ENCODE peak calls at places on chromosomes 12 and 14, in ten cellular contexts. N, S, M, F, U, E, Z, Y, R and W are unnamed samples. For H3K4me1, the result is how much of the 10 kb centered on the place peaks cover.

GRCh38 chr14:49982522-49982951 is 89.7 kb downstream of the ARF6 start:
- DNase-seq in N (no peak), S (no peak), M (no peak), F (no peak), U (peak), E (no peak), Z (no peak), Y (no peak), R (peak), W (peak)

GRCh38 chr12:122422769-122423257 is 344 bp upstream of the CLIP1 start:
- DNase-seq in N (peak), S (no peak), M (peak), F (no peak), U (peak), E (no peak), Z (peak), Y (peak), R (no peak), W (peak)

GRCh38 chr14:98962118-98962517 is 309.9 kb downstream of the BCL11B start:
- DNase-seq in N (no peak), S (no peak), M (no peak), F (no peak), U (no peak), E (no peak), Z (no peak), Y (no peak), R (no peak), W (no peak)

GRCh38 chr14:71006200-71006563 is 98.9 kb downstream of the PCNX1 start:
- DNase-seq in N (no peak), S (no peak), M (no peak), F (no peak), U (peak), E (no peak), Z (no peak), Y (no peak), R (no peak), W (no peak)

GRCh38 chr14:90295870-90296516 is 35.7 kb downstream of the NRDE2 start:
- DNase-seq in N (no peak), S (no peak), M (no peak), F (no peak), U (peak), E (no peak), Z (no peak), Y (no peak), R (no peak), W (no peak)

GRCh38 chr12:127548123-127548553 is 718.8 kb upstream of the TMEM132C start:
- DNase-seq in N (no peak), S (no peak), M (no peak), F (no peak), U (peak), E (no peak), Z (peak), Y (no peak), R (no peak), W (no peak)

GRCh38 chr12:29769162-29769820 is 14.5 kb downstream of the TMTC1 start:
- DNase-seq in N (no peak), S (no peak), M (no peak), F (no peak), U (peak), E (no peak), Z (no peak), Y (no peak), R (no peak), W (no peak)

GRCh38 chr12:11756022-11756421 is 106.5 kb downstream of the ETV6 start:
- DNase-seq in N (no peak), S (no peak), M (peak), F (no peak), U (no peak), E (no peak), Z (no peak), Y (no peak), R (no peak), W (no peak)

GRCh38 chr14:96363751-96364336 is 518 bp downstream of the GSKIP start:
- DNase-seq in N (peak), S (peak), M (peak), F (peak), U (peak), E (no peak), Z (peak), Y (peak), R (peak), W (no peak)

GRCh38 chr12:61566183-61566582 is 694.0 kb upstream of the USP15 start:
- DNase-seq in N (no peak), S (no peak), M (no peak), F (no peak), U (no peak), E (no peak), Z (peak), Y (no peak), R (no peak), W (no peak)

GRCh38 chr12:2666411-2666810 is 128.4 kb upstream of the FKBP4 start:
- DNase-seq in N (no peak), S (no peak), M (no peak), F (no peak), U (no peak), E (no peak), Z (no peak), Y (no peak), R (no peak), W (no peak)

GRCh38 chr14:33959692-33960151 is 8.8 kb upstream of the EGLN3 start:
- DNase-seq in N (no peak), S (no peak), M (no peak), F (no peak), U (no peak), E (no peak), Z (peak), Y (no peak), R (no peak), W (no peak)

GRCh38 chr12:91899056-91899455 is 246.6 kb downstream of the BTG1 start:
- DNase-seq in N (no peak), S (no peak), M (peak), F (no peak), U (no peak), E (no peak), Z (no peak), Y (no peak), R (no peak), W (no peak)

GRCh38 chr12:96099431-96099830 is 64.0 kb upstream of the LTA4H start:
- DNase-seq in N (no peak), S (no peak), M (no peak), F (no peak), U (no peak), E (no peak), Z (no peak), Y (no peak), R (no peak), W (no peak)

GRCh38 chr14:28308727-28309126 is 457.9 kb upstream of the FOXG1 start:
- DNase-seq in N (no peak), S (no peak), M (no peak), F (no peak), U (peak), E (no peak), Z (no peak), Y (no peak), R (no peak), W (no peak)

GRCh38 chr12:77152623-77153193 is 87.3 kb upstream of the E2F7 start:
- DNase-seq in N (no peak), S (no peak), M (peak), F (no peak), U (peak), E (no peak), Z (peak), Y (no peak), R (no peak), W (no peak)

GRCh38 chr14:23695220-23695999 is 59.2 kb downstream of the DHRS2 start:
- DNase-seq in N (no peak), S (no peak), M (peak), F (peak), U (no peak), E (peak), Z (peak), Y (no peak), R (no peak), W (no peak)

GRCh38 chr14:21298358-21298757 is 18.5 kb downstream of the RPGRIP1 start:
- DNase-seq in N (no peak), S (no peak), M (no peak), F (no peak), U (no peak), E (no peak), Z (no peak), Y (no peak), R (no peak), W (no peak)

DNA sequence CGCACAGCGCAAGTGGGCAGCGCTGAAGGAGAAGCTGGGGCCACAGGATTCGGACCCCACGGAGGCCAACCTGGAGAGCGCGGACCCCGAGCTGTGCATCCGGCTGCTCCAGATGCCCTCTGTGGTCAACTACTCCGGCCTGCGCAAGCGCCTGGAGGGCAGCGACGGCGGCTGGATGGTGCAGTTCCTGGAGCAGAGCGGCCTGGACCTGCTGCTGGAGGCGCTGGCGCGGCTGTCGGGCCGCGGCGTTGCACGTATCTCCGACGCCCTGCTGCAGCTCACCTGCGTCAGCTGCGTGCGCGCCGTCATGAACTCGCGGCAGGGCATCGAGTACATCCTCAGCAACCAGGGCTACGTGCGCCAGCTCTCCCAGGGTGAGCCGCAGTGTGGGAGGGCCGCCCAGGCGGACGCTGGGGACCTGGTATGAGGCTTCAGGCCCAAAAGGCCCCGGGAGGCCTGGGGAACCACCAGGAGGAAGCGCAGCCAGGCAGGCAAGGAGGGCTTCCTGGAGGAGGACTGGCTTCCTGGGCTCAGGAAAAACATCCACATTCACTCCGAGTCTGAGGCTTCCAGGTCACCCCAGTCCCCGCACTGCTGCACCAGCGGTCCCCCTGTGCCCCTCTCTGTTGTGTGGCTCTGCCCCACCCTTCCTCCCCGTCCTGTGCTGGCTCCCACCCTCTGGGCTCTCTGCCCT is 12.1 kb downstream of the INF2 start:
- DNase-seq in N (no peak), S (no peak), M (no peak), F (no peak), U (no peak), E (no peak), Z (no peak), Y (no peak), R (no peak), W (no peak)
- H3K4me1 ChIP-seq in N (under half), S (under half), M (under half), F (under half), U (under half), E (under half), Z (under half), Y (under half), R (under half), W (under half)

DNA sequence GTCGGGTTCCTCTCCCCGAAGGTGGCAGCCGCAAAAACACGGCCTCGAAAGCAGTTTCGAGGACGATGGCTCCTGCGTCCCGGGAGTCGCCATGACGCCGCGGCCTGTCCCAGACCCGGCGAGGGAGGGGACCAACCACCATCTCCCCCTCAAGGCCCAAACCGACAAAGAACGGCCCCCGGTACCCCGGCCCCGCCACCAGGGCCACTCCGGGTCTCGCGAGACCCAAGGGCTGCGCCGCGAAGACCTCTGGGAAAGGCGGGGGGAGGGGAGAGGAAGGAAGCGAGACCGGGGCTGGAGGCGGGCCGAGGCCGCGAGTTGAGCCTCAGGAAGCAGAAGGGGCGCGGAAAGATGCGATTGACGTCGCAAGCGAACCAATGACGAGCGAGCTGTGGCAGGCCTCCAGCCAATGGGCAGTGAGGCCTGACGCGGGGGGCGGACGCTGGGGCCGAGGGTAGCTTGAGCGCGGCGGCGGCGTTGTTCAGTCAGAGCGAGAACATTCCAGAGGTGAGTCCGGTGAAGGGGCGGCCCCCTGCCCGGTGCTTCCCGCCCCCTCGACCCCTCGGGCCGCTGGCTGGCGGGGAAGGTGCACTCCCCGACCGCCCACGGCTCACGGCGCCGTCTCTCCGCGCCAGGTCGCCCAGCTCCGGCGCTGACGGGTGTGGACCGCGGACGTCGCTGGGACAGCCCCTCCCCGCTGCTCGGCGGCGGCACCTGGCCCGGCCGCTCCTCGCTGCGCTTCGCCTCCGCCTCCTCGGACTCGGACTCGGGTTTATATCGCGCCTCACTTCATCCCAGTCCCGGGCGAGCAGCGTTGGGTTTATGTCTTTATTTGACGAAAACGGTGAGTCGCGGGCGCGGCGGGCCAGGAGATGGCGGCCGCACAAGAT is at the start of gene EIF5:
- DNase-seq in N (peak), S (peak), M (peak), F (peak), U (peak), E (peak), Z (peak), Y (peak), R (peak), W (peak)
- H3K4me3 ChIP-seq in N (peak), S (peak), M (peak), F (peak), U (peak), E (peak), Z (peak), Y (peak), R (peak), W (peak)

GRCh38 chr14:100293497-100294212 is 12.6 kb downstream of the SLC25A29 start:
- DNase-seq in N (no peak), S (peak), M (no peak), F (no peak), U (no peak), E (no peak), Z (no peak), Y (no peak), R (no peak), W (no peak)
- H3K4me1 ChIP-seq in N (under half), S (under half), M (under half), F (under half), U (under half), E (under half), Z (under half), Y (under half), R (under half), W (under half)

GRCh38 chr12:123660328-123660727 is 10.6 kb upstream of the TCTN2 start:
- DNase-seq in N (no peak), S (no peak), M (no peak), F (no peak), U (peak), E (no peak), Z (no peak), Y (no peak), R (no peak), W (no peak)
- H3K4me3 ChIP-seq in N (no peak), S (no peak), M (no peak), F (no peak), U (no peak), E (no peak), Z (no peak), Y (no peak), R (no peak), W (peak)

DNA sequence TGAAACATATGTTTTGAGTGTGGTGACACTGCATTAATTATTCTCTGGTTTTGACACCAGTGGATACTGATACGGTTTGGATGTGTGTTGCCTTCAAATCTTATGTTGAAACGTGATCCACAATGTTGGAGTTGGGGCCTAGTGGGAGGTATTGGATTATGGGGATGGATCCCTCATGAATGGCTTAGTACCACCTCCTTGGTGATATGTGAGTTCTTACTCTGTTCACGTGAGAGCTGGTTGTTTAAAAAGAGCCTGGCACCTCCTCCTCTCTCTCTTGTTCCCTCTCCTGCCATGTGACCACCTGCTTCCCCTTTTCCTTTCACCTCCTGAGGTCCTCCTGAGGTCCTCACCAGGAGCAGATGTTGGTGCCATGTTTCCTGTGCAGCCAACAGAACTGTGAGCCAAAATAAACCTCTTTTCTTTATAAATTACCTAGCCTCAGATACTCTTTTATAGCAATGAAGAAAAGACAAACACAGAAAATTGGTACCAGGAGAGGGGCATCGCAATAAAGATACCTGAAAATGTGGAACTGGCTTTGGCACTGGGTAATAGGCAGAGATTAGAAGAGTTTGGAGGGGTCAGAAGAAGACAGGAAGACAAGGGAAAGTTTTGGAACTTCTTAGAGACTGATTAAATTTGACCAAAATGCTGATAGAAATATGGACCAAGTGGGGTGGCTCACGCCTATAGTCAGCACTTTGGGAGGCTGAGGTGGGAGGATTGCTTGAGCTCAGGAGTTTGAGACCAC is 23.1 kb downstream of the RASSF3 start:
- DNase-seq in N (no peak), S (no peak), M (no peak), F (no peak), U (no peak), E (no peak), Z (no peak), Y (no peak), R (no peak), W (no peak)
- H3K4me1 ChIP-seq in N (under half), S (under half), M (under half), F (under half), U (under half), E (under half), Z (under half), Y (under half), R (under half), W (half or more)

DNA sequence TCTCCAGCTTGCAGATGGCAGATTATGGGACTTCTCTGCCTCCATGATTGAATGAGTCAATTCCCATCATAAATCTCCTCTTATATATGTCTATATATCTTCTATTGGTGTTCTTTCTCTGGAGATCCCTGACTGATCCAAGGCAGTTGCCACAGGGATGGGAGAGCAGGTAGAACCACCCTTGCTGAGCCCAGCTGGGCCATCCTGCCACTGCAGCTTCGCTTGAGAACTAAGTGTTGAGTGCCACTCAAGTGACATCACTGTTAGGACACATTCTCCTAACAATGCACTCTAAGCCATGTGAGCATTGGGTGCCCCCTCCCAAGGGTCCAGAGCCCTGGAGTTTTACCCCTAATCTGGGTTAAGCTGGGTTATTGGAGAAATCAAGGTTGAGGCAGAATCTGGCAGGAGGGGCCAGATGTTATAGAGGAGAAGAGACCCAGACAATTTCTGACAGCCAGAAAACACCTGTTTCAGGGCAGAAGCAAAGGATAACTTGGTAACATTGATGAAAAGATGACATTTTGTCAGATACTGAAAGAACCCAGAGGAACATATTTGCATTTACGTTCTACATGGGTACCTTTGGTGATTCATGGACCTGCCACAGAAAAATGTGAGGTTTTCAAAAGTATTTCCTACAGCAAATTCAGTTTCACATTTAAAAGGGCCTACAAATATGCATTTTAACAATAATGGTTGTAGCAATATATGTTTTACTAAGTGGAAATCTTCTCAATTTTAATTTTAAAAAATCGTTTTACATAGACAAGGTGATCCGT is 57.2 kb upstream of the MAX start:
- DNase-seq in N (no peak), S (no peak), M (no peak), F (no peak), U (no peak), E (no peak), Z (no peak), Y (no peak), R (no peak), W (no peak)
- H3K4me3 ChIP-seq in N (no peak), S (no peak), M (no peak), F (no peak), U (no peak), E (no peak), Z (no peak), Y (no peak), R (no peak), W (no peak)

GRCh38 chr12:112998997-112999767 is 20.9 kb downstream of the OAS2 start:
- DNase-seq in N (no peak), S (no peak), M (no peak), F (no peak), U (no peak), E (no peak), Z (no peak), Y (no peak), R (no peak), W (no peak)

GRCh38 chr12:112995008-112995407 is 16.7 kb downstream of the OAS2 start:
- DNase-seq in N (no peak), S (no peak), M (no peak), F (no peak), U (no peak), E (no peak), Z (no peak), Y (no peak), R (no peak), W (no peak)

GRCh38 chr12:112992541-112993398 is 14.5 kb downstream of the OAS2 start:
- DNase-seq in N (peak), S (no peak), M (peak), F (peak), U (peak), E (peak), Z (peak), Y (peak), R (peak), W (no peak)

GRCh38 chr12:112997506-112997905 is 19.2 kb downstream of the OAS2 start:
- DNase-seq in N (no peak), S (no peak), M (no peak), F (no peak), U (no peak), E (no peak), Z (peak), Y (no peak), R (no peak), W (no peak)

GRCh38 chr12:112996501-112996900 is 18.2 kb downstream of the OAS2 start:
- DNase-seq in N (no peak), S (no peak), M (no peak), F (no peak), U (no peak), E (no peak), Z (no peak), Y (no peak), R (no peak), W (no peak)
- H3K4me1 ChIP-seq in N (under half), S (under half), M (under half), F (under half), U (under half), E (under half), Z (under half), Y (under half), R (under half), W (under half)